ENCODE peak calls at places on chromosomes 3 and 15, in four cellular contexts. C is WTC11, Y is HepG2, U is K562. B is an unnamed sample.

GRCh38 chr15:99507732-99508571 is 57.8 kb upstream of the MEF2A start:
- DNase-seq in C (no peak), Y (no peak), U (no peak), B (no peak)

GRCh38 chr3:99645277-99646106 is 7.1 kb downstream of the COL8A1 start:
- DNase-seq in C (peak), Y (peak), U (peak), B (peak)

GRCh38 chr3:117234321-117234720 is 524.7 kb downstream of the TUSC7 start:
- DNase-seq in C (no peak), Y (no peak), U (no peak), B (no peak)

GRCh38 chr15:45812200-45812599 is 177.4 kb downstream of the SQOR start:
- DNase-seq in C (no peak), Y (no peak), U (no peak), B (no peak)

GRCh38 chr15:39273805-39274411 is 307.0 kb upstream of the THBS1 start:
- DNase-seq in C (no peak), Y (peak), U (no peak), B (no peak)

GRCh38 chr3:160253298-160253697 is 28.1 kb downstream of the C3orf80 start:
- DNase-seq in C (no peak), Y (no peak), U (no peak), B (no peak)

GRCh38 chr3:90091557-90091956 is 984.1 kb downstream of the EPHA3 start:
- DNase-seq in C (peak), Y (peak), U (peak), B (peak)

GRCh38 chr3:126126811-126127431 is 43.0 kb upstream of the SLC41A3 start:
- DNase-seq in C (peak), Y (no peak), U (no peak), B (no peak)

GRCh38 chr3:122085666-122086065 is 30.5 kb downstream of the CD86 start:
- DNase-seq in C (no peak), Y (no peak), U (no peak), B (no peak)

GRCh38 chr3:46845397-46845859 is 17.8 kb downstream of the MYL3 start:
- DNase-seq in C (peak), Y (no peak), U (peak), B (peak)

GRCh38 chr3:111069974-111070751 is 1.5 kb upstream of the NECTIN3 start:
- DNase-seq in C (no peak), Y (no peak), U (no peak), B (peak)
- TF ChIP-seq ELF4 in C (no peak), Y (no peak), U (no peak), B (no peak)

DNA sequence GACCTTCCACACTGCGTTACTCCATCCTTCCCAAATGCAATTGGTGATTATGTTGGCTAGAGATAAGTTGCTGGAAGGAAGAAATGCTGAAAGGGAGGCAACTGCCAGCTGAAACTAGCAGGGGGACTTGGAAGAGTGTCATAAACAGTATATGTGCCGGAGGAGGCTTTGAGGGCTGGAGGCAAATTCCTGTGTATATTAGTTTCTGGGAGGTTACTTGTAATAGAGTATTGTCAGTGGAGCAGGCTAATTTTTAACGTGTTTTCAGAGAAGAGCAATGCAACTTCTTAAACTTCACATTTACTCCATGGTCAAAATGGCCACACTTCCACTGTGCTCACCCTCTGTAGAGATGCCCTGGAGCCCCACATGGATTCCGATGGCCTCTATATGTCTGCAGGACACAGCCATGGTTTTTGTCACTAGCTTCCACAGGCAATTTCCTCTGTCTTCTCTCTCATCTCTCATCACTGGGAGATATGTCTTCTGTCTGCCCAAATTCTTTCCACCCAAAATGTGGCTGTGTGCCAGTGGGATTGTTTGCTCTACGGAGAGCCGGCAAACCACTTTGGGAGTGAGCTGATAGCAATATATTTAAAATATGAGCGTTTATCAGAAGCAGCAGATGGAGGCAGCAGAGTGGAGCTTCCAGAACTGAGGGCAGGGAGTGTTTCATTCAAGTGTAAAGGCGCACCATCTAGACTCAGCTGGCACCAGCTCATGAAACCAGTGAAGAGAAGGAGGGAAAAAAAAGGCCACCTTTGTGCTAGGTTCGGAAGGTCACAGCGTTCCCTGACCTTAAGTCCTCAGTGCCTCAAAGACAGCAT is 13.4 kb upstream of the CD47 start:
- DNase-seq in C (no peak), Y (no peak), U (peak), B (no peak)
- TF ChIP-seq ELF4 in C (no peak), Y (no peak), U (no peak), B (no peak)

DNA sequence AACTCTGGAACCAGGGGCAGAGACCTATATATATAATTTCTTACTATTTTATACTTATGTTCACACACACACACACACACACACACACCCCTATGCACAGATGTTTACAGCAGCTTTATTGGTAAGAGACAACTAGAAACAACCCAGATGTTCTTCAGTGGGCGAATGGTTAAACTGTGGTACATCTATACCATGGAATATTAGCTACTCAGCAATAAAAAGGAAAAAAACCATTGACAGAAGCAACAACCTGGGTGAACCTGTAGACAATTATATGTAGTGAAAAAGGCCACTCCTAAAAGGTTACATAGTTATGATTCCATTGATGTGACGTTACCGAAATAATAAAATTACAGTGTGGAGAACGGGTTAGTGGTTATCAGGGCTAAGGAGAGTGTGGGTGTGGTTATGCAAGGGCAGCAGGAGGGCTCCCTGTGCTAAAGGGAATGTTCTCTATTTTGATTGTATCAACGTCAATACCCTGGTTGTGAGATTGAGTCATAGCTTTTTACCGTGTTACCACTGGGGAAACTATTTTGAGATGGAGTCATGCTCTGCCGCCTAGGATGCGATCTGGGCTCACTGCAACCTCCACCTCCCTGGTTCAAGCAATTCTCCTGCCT is 85.5 kb downstream of the FLNB start:
- DNase-seq in C (no peak), Y (no peak), U (peak), B (no peak)
- TF ChIP-seq ELF4 in C (no peak), Y (no peak), U (no peak), B (no peak)

GRCh38 chr3:169848741-169849140 is 21.0 kb downstream of the LRRC31 start:
- DNase-seq in C (no peak), Y (no peak), U (no peak), B (no peak)

GRCh38 chr3:169850618-169851017 is 19.1 kb downstream of the LRRC31 start:
- DNase-seq in C (no peak), Y (no peak), U (no peak), B (no peak)

GRCh38 chr3:169847896-169848295 is 21.8 kb downstream of the LRRC31 start:
- DNase-seq in C (no peak), Y (no peak), U (no peak), B (no peak)

GRCh38 chr3:169841171-169841570 is 28.5 kb upstream of the LRRC34 start:
- DNase-seq in C (no peak), Y (no peak), U (no peak), B (no peak)

DNA sequence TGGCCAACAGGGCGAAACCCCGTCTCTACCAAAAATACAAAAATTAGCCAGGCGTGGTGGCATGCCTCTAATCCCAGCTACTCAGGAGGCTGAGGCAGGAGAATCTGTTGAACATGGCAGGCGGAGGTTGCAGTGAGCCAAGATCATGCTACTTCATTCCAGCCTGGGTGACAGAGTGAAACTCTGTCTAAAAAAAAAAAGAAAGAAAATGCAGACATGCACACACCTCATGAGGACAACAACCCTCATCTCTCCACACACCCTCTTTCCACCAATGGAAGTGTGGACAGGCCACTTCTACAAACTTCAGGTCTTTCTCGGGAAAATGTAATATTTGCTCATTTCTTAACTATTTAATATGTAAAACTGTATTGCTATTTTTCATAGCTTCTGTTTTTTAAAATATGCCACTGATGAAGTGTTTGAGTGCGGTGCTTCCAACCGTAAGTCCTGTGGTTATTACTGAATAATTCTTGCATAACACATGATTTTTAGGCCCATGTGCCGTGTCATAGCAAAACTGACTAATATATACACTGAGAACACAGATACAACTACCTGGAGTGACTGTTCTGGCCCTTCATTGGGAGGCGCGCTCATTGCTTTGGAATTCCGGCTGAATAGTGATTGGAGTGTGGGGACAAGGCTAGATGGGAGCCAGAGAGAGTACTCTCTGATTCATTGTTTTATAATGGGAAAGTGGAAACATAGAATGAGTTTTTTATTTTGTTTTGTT is 23.1 kb downstream of the LRRC31 start:
- DNase-seq in C (no peak), Y (no peak), U (no peak), B (no peak)
- TF ChIP-seq ELF4 in C (no peak), Y (no peak), U (no peak), B (no peak)

DNA sequence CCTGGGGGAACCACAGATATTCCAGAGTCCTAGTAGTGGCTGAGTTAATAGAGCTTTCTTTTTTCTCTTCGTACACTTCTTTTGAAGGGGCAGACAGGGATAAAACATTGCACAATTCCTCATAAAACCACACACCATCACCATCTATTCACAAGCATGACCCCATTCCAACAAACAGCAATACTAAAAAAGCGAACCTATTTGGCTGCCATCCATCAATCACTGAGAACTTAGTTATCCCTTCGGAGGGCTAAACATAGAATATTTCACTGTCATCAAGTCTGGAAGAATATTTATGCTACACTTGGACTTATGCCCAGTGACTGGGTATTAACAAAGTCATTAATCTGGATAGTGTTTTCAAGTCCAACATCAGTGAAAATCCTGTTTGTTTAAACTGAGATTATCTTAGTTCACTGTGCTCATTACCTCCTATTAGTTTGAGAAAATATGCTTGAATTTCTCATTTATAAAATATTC is 80.3 kb upstream of the PRTG start:
- DNase-seq in C (no peak), Y (no peak), U (no peak), B (peak)
- TF ChIP-seq ELF4 in C (no peak), Y (no peak), U (no peak), B (no peak)

DNA sequence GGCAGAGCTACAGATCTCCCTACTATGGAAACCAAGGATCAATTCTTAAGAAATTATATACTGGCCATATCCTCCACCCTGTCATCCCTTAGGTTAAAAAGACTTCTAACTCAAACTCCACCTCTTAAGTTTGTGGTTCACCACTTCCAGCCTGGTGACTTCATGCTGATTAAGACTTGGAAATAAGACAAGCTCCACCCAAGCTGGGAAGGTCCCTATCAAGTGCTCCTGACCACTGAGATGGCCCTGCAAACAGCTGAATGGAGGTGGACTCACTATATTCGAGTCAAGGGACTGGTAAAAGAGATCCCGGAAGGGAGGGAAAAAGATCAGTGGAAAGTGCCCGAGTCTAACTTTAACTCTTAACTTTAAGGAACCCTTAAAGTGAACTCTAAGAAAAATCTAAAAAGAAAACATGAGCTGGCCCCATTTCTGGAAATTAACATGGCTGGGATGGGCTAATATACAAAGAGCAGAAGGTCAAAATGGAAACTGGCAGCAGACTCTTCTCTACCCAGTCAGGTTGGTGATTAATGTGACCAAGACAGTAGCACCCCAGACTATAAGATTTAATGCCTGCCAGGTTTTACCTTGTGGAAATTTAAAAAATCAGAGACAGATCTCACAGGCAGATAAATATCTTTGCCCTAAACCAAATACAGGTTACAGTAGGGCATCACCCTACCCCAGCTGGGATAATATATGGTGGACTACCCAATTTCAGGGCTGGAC is 43.9 kb downstream of the PPCDC start:
- DNase-seq in C (no peak), Y (no peak), U (peak), B (no peak)
- TF ChIP-seq ELF4 in C (no peak), Y (no peak), U (no peak), B (no peak)

GRCh38 chr15:80744826-80745225 is 34.3 kb upstream of the CEMIP start:
- DNase-seq in C (no peak), Y (no peak), U (no peak), B (no peak)
- TF ChIP-seq ELF4 in C (no peak), Y (no peak), U (no peak), B (no peak)

B was measured in HEK293T.